ENCODE peak calls at places on chromosomes 16 and 17, in nine cellular contexts. P, O, Z, J, L, Y, T, H and V are unnamed samples.

GRCh38 chr17:1977583-1978395 is 47.3 kb downstream of the RTN4RL1 start:
- DNase-seq in H (no peak), Y (no peak), J (no peak), T (no peak), L (no peak), O (no peak), Z (peak), P (no peak), V (no peak)

GRCh38 chr17:79667746-79668145 is 56.9 kb upstream of the RBFOX3 start:
- DNase-seq in O (no peak), P (peak), Z (no peak), L (no peak), T (no peak), Y (peak), J (no peak), H (no peak), V (no peak)

GRCh38 chr16:14399397-14400284 is 230.4 kb downstream of the PARN start:
- DNase-seq in H (no peak), L (no peak), O (peak), P (peak), Y (peak), Z (peak), J (no peak), T (peak), V (no peak)

GRCh38 chr17:66431910-66432309 is 129.5 kb downstream of the PRKCA start:
- DNase-seq in H (no peak), J (no peak), L (no peak), P (no peak), O (peak), T (no peak), Y (no peak), Z (no peak), V (no peak)

GRCh38 chr17:62740066-62740465 is 68.0 kb downstream of the MARCHF10 start:
- DNase-seq in L (no peak), T (no peak), H (no peak), J (no peak), O (no peak), Z (peak), P (no peak), Y (no peak), V (no peak)

GRCh38 chr16:25124503-25124902 is 13.0 kb downstream of the LCMT1 start:
- DNase-seq in Z (no peak), H (no peak), L (no peak), Y (no peak), O (no peak), T (no peak), J (no peak), P (no peak), V (no peak)

GRCh38 chr16:86618431-86619262 is 40.3 kb downstream of the FOXL1 start:
- DNase-seq in H (no peak), L (no peak), P (no peak), Z (no peak), J (no peak), O (peak), Y (no peak), T (no peak), V (no peak)

GRCh38 chr16:66691234-66691633 is 5.3 kb downstream of the CMTM4 start:
- DNase-seq in H (no peak), Y (no peak), J (no peak), O (no peak), L (no peak), T (no peak), Z (no peak), P (peak), V (no peak)

GRCh38 chr17:60959696-60960095 is 282.0 kb downstream of the BCAS3 start:
- DNase-seq in H (no peak), L (no peak), T (no peak), Z (no peak), Y (no peak), J (no peak), O (peak), P (no peak), V (no peak)

GRCh38 chr16:49150341-49150740 is 131.3 kb downstream of the CBLN1 start:
- DNase-seq in P (no peak), L (no peak), J (no peak), O (no peak), T (no peak), Z (no peak), H (no peak), Y (no peak), V (peak)

GRCh38 chr17:44847581-44847980 is at the start of gene HIGD1B:
- DNase-seq in Y (no peak), T (no peak), Z (no peak), O (no peak), P (no peak), H (no peak), J (no peak), L (no peak), V (no peak)

GRCh38 chr17:7440113-7440822 is 956 bp downstream of the FGF11 start:
- DNase-seq in Z (peak), H (no peak), L (peak), P (peak), J (peak), T (no peak), Y (peak), O (peak), V (no peak)

GRCh38 chr17:4514206-4514605 is 15.5 kb downstream of the SPNS2 start:
- DNase-seq in J (peak), O (no peak), Y (peak), H (no peak), Z (peak), P (no peak), T (no peak), L (no peak), V (no peak)

GRCh38 chr17:76497979-76498885 is 3.0 kb downstream of the RHBDF2 start:
- DNase-seq in H (no peak), O (peak), J (peak), Z (peak), P (no peak), T (no peak), Y (peak), L (peak), V (no peak)

GRCh38 chr17:42879596-42879985 is 21.0 kb upstream of the G6PC1 start:
- DNase-seq in L (no peak), Y (no peak), T (no peak), P (no peak), J (no peak), H (no peak), O (no peak), Z (no peak), V (no peak)

GRCh38 chr17:63116228-63116627 is 150.2 kb downstream of the TANC2 start:
- DNase-seq in L (no peak), Z (peak), H (no peak), P (no peak), O (no peak), T (no peak), J (no peak), Y (no peak), V (no peak)

GRCh38 chr17:63537991-63538692 is 12.1 kb upstream of the DCAF7 start:
- DNase-seq in H (no peak), P (no peak), L (no peak), Y (peak), T (no peak), Z (peak), J (no peak), O (no peak), V (no peak)

GRCh38 chr16:76278086-76278485 is 885 bp downstream of the CNTNAP4 start:
- DNase-seq in O (no peak), H (no peak), P (no peak), T (no peak), L (no peak), Y (no peak), Z (no peak), J (no peak), V (no peak)

GRCh38 chr17:56262854-56263253 is 109.6 kb downstream of the ANKFN1 start:
- DNase-seq in P (no peak), O (no peak), T (no peak), Z (no peak), L (no peak), J (peak), Y (no peak), H (no peak), V (no peak)

GRCh38 chr16:10751291-10751697 is 7.7 kb downstream of the NUBP1 start:
- DNase-seq in Y (no peak), T (no peak), H (no peak), Z (peak), J (no peak), O (no peak), P (no peak), L (no peak), V (no peak)

GRCh38 chr17:58658804-58659713 is 32.8 kb downstream of the TEX14 start:
- DNase-seq in Z (peak), O (peak), L (peak), T (peak), Y (peak), J (peak), H (peak), P (peak), V (peak)

GRCh38 chr16:67541391-67542263 is 13.0 kb downstream of the RIPOR1 start:
- DNase-seq in J (no peak), O (no peak), Z (no peak), L (peak), H (no peak), T (no peak), P (no peak), Y (no peak), V (no peak)

GRCh38 chr16:23944381-23944780 is 108.6 kb downstream of the PRKCB start:
- DNase-seq in Z (no peak), L (no peak), O (no peak), H (no peak), J (no peak), Y (no peak), P (no peak), T (no peak), V (no peak)

GRCh38 chr16:47069841-47070584 is 73.7 kb downstream of the NETO2 start:
- DNase-seq in Z (no peak), L (no peak), H (no peak), T (no peak), Y (no peak), O (no peak), P (no peak), J (no peak), V (peak)

GRCh38 chr17:73546770-73547345 is 97.4 kb downstream of the SDK2 start:
- DNase-seq in H (no peak), J (peak), T (no peak), L (peak), Z (peak), Y (no peak), O (no peak), P (no peak), V (no peak)

GRCh38 chr17:55334285-55334684 is 69.5 kb downstream of the HLF start:
- DNase-seq in H (no peak), Y (no peak), L (no peak), P (no peak), Z (no peak), O (no peak), T (no peak), J (no peak), V (no peak)

GRCh38 chr16:81907681-81908080 is 103.6 kb downstream of the SDR42E1 start:
- DNase-seq in O (no peak), P (no peak), Y (peak), J (no peak), H (no peak), T (no peak), L (no peak), Z (no peak), V (no peak)

GRCh38 chr16:1089822-1090619 is 6.0 kb downstream of the C1QTNF8 start:
- DNase-seq in P (no peak), Z (peak), Y (no peak), H (no peak), L (peak), T (no peak), O (no peak), J (peak), V (no peak)

GRCh38 chr17:27545562-27546229 is 85.3 kb upstream of the LGALS9 start:
- DNase-seq in L (no peak), T (no peak), Y (no peak), P (no peak), H (no peak), Z (no peak), O (no peak), J (no peak), V (no peak)

GRCh38 chr16:68492151-68492500 is 43.8 kb upstream of the SMPD3 start:
- DNase-seq in O (no peak), H (no peak), T (no peak), P (no peak), Z (no peak), L (no peak), J (no peak), Y (no peak), V (no peak)

GRCh38 chr16:84144301-84144858 is 597 bp downstream of the HSDL1 start:
- DNase-seq in O (peak), Z (peak), L (peak), H (no peak), Y (no peak), P (no peak), T (no peak), J (peak), V (no peak)

GRCh38 chr16:56617212-56618085 is 8.1 kb upstream of the MT1E start:
- DNase-seq in O (no peak), P (no peak), Z (peak), J (peak), T (no peak), L (peak), Y (peak), H (no peak), V (no peak)
- H3K4me3 ChIP-seq in O (peak), P (peak), Z (peak), J (peak), T (no peak), L (peak), Y (peak), H (peak), V (peak)

DNA sequence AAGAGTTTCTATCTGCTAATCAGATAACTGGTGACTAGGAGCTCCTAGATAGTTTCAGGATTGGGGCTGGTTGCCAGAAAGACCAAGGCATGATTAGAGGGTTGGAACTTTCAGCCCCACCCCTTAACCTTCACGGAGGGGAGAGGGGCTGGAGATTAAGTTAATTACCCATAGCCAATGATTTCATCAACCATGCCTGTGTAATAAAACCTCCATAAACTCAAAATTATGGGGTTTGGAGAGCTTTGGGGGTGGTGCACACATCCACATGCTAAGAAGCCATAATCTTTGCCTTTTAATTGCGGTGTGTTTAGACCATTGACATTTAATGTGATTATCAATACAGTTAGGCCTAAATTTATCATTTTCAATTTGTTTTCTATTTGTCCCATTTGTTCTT is 161.7 kb downstream of the CDK5R1 start:
- DNase-seq in Y (no peak), P (no peak), T (no peak), Z (no peak), H (no peak), O (no peak), J (no peak), L (no peak), V (no peak)
- TF ChIP-seq CTCF in Y (no peak), P (no peak), T (no peak), Z (no peak), H (no peak), O (no peak), J (no peak), L (no peak), V (no peak)

DNA sequence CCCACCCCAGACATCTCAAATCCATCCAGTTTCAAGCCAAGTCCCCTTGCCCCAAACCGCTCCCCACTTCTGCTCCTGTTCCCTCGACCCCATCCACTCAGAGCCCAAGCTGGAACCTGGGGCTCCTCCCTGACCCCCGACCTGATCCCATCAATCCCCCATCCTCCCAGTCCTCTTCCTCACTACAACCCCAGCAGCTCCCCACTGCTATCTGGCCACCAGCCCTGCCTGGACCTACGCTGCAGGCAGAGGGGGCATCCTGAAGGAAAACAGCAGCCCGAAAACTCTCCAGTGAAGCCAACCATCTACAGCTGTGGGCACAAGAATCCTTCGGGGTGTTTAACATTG is 3.9 kb downstream of the FDXR start:
- DNase-seq in L (no peak), P (no peak), O (no peak), J (no peak), H (no peak), Z (no peak), T (no peak), Y (no peak), V (no peak)
- TF ChIP-seq POLR2AphosphoS5 in L (no peak), P (no peak), O (no peak), J (no peak), H (no peak), Z (no peak), T (no peak), Y (no peak), V (no peak)

DNA sequence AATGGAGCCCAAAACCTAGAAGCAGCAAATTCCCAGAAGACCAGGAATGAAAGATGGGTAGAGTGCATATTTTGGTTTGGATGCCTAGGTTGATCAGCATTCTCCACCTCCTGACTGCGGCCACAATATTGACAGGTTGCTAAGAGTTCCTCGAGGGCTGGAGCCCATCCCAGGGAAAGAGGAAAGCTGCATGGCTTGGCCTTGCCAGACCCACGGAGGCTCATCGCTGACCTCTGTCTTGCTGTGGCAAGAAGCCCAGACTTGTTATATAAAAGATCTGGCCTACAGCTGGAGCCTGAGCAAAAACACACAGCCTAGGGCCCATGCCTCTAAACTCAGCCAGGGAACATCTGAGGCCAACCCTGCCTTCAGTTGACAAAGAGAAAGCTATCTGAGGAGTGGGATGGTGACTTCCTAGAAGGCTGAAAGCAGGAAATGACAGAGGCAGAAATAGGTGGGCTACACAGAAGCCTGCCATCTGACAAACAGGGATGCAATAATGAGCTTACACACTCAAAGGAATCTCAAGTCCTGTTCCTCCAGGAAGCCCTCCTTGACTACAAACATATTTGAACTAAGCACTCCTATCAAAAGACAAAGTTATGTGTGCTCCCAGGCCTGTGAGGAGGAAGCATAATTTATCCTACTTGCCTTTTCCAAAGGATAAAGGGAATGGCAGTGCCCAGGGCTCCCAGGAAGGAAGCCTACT is 22.5 kb upstream of the SLC35B1 start:
- DNase-seq in H (peak), L (peak), Z (no peak), J (peak), T (no peak), P (peak), Y (peak), O (peak), V (peak)
- H3K4me3 ChIP-seq in H (no peak), L (no peak), Z (no peak), J (no peak), T (no peak), P (no peak), Y (no peak), O (no peak), V (no peak)

GRCh38 chr17:21512307-21513011 is 136.3 kb downstream of the KCNJ12 start:
- DNase-seq in Z (no peak), L (no peak), T (no peak), H (peak), J (no peak), O (peak), P (no peak), Y (no peak), V (peak)

GRCh38 chr17:21513012-21513570 is 136.9 kb downstream of the KCNJ12 start:
- DNase-seq in L (peak), P (peak), Z (peak), O (peak), Y (peak), H (peak), J (peak), T (no peak), V (peak)

GRCh38 chr17:21505819-21506815 is 130.0 kb downstream of the KCNJ12 start:
- DNase-seq in O (no peak), J (no peak), L (no peak), H (no peak), Y (no peak), P (no peak), T (no peak), Z (peak), V (no peak)

GRCh38 chr17:21510686-21511367 is 134.7 kb downstream of the KCNJ12 start:
- DNase-seq in T (no peak), O (peak), J (no peak), Y (no peak), L (no peak), H (no peak), Z (no peak), P (no peak), V (no peak)

DNA sequence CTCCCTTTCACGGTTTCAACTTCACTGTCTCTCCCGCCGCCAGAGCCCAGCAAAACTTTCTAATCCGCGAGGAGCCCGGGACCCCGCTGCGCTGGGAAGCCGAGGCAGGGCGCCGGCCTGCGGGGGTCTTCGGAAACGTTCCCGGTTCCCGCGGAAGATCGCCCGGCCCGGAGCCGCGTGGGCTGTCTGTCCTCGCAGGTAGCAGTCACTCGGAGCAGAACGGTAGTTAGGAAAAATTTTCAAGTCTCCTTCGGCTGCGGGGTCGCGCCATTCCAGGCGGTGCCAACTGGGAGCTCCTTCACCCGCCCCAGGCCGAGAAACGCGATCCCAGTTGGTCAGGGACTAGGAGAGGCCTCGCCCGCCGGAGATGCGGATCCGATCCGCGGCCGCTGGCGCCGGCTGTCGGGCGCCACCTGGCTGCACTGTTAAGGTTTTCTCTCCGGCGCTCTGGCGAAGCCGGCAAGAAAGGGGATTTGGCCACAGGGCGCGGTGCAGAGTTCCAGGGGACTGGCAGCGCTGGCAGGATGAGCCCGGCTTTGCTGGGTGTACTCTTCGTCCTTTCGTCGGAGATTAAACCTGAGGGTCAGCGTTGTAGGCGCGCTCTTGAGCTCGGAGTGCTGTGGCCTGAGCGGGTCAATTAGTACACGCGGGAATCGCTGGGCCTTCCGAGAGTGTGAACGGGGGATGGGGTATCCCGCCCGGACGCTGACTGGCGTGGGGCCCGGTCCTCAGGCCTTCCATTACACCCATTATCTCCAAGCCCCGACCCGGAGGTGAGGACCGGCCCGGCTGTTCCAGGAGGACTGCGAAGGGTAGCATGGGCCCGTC is 135.4 kb downstream of the KCNJ12 start:
- DNase-seq in L (peak), O (peak), H (no peak), Z (peak), J (peak), Y (peak), P (peak), T (no peak), V (no peak)
- TF ChIP-seq CTCF in L (peak), O (peak), H (peak), Z (peak), J (peak), Y (peak), P (peak), T (peak), V (peak)

GRCh38 chr17:36592316-36592710 is 634 bp downstream of the DHRS11 start:
- DNase-seq in J (no peak), O (peak), Y (peak), H (no peak), L (peak), Z (peak), P (no peak), T (no peak), V (no peak)
- TF ChIP-seq POLR2AphosphoS5 in J (no peak), O (no peak), Y (no peak), H (no peak), L (no peak), Z (peak), P (no peak), T (no peak), V (no peak)